ENCODE peak calls at places on chromosomes 3 and 15, in four cellular contexts. Z is stomach, T is dorsolateral prefrontal cortex, R is GOT3. I is an unnamed sample.

GRCh38 chr3:195908439-195909293 is at the start of gene TNK2:
- DNase-seq in Z (peak), T (no peak), R (no peak), I (peak)

GRCh38 chr3:67468511-67468910 is 185.9 kb downstream of the SUCLG2 start:
- DNase-seq in Z (no peak), T (no peak), R (no peak), I (no peak)

GRCh38 chr15:62307551-62307950 is 142.5 kb upstream of the C2CD4B start:
- DNase-seq in Z (no peak), T (no peak), R (no peak), I (no peak)

GRCh38 chr3:9248232-9249191 is 934 bp downstream of the SRGAP3 start:
- DNase-seq in Z (peak), T (no peak), R (no peak), I (peak)

GRCh38 chr3:50322386-50323091 is at the start of gene HYAL2:
- DNase-seq in Z (peak), T (no peak), R (no peak), I (peak)

GRCh38 chr3:100260081-100260684 is 609 bp upstream of the TBC1D23 start:
- DNase-seq in Z (no peak), T (peak), R (no peak), I (peak)

GRCh38 chr15:38707802-38708671 is 143.4 kb upstream of the RASGRP1 start:
- DNase-seq in Z (peak), T (no peak), R (no peak), I (peak)

GRCh38 chr15:101322016-101322695 is 27.1 kb upstream of the SNRPA1 start:
- DNase-seq in Z (no peak), T (no peak), R (no peak), I (no peak)

GRCh38 chr15:95174281-95174680 is 942.9 kb downstream of the MCTP2 start:
- DNase-seq in Z (no peak), T (no peak), R (no peak), I (no peak)

GRCh38 chr3:95460274-95460673 is 1354.1 kb upstream of the EPHA6 start:
- DNase-seq in Z (no peak), T (no peak), R (no peak), I (no peak)

GRCh38 chr3:118578559-118578958 is 456.1 kb downstream of the IGSF11 start:
- DNase-seq in Z (no peak), T (no peak), R (no peak), I (no peak)

GRCh38 chr3:152349397-152349796 is 80.7 kb downstream of the MBNL1 start:
- DNase-seq in Z (no peak), T (no peak), R (no peak), I (no peak)

GRCh38 chr3:111619833-111620232 is 24.7 kb upstream of the ZBED2 start:
- DNase-seq in Z (no peak), T (no peak), R (no peak), I (no peak)

GRCh38 chr3:195892355-195893120 is 15.8 kb downstream of the TNK2 start:
- DNase-seq in Z (no peak), T (peak), R (no peak), I (no peak)

GRCh38 chr3:119794971-119795612 is 13.2 kb downstream of the NR1I2 start:
- DNase-seq in Z (peak), T (no peak), R (no peak), I (peak)

I was measured in colonic mucosa.